ENCODE peak calls at places on chromosomes 12 and 14, in ten cellular contexts. D, E, Q, T, M, Z, Y, C, W and V are unnamed samples.

GRCh38 chr12:79615596-79616560 is 74.9 kb downstream of the PAWR start:
- DNase-seq in T (no peak), Y (no peak), W (no peak), Z (no peak), E (no peak), C (no peak), D (no peak), M (no peak), Q (no peak), V (no peak)

GRCh38 chr14:77099425-77100167 is 1.5 kb downstream of the CIPC start:
- DNase-seq in Z (peak), E (no peak), C (no peak), Y (peak), Q (peak), W (peak), D (no peak), M (peak), T (peak), V (no peak)

GRCh38 chr12:31702047-31702446 is 26.8 kb downstream of the AMN1 start:
- DNase-seq in T (peak), Z (no peak), E (no peak), Q (peak), C (no peak), D (no peak), W (no peak), Y (no peak), M (peak), V (no peak)

GRCh38 chr14:105419305-105420091 is at the start of gene MTA1:
- DNase-seq in W (no peak), E (no peak), Z (no peak), M (peak), C (peak), T (no peak), Y (no peak), Q (no peak), D (no peak), V (peak)

GRCh38 chr14:68888025-68888850 is 90.9 kb downstream of the ACTN1 start:
- DNase-seq in M (no peak), Q (peak), C (no peak), E (no peak), Z (no peak), Y (no peak), T (peak), D (no peak), W (no peak), V (no peak)

GRCh38 chr12:91001306-91001705 is 3.5 kb downstream of the EPYC start:
- DNase-seq in M (no peak), E (no peak), Z (no peak), W (no peak), Y (no peak), Q (no peak), T (no peak), C (no peak), D (no peak), V (no peak)

GRCh38 chr14:99755068-99755405 is 38.2 kb upstream of the EML1 start:
- DNase-seq in C (no peak), Q (no peak), D (no peak), T (no peak), Y (no peak), W (no peak), Z (peak), M (no peak), E (no peak), V (no peak)

GRCh38 chr12:27779416-27779815 is 617 bp upstream of the KLHL42 start:
- DNase-seq in T (peak), Y (no peak), E (peak), M (no peak), W (no peak), C (no peak), Q (peak), D (no peak), Z (peak), V (no peak)

GRCh38 chr12:77214136-77214535 is 148.8 kb upstream of the E2F7 start:
- DNase-seq in Y (no peak), T (peak), Z (no peak), E (no peak), D (no peak), W (no peak), C (no peak), M (no peak), Q (peak), V (no peak)

GRCh38 chr12:49055978-49056754 is 4.4 kb downstream of the KMT2D start:
- DNase-seq in Y (peak), Z (peak), D (peak), W (peak), M (peak), Q (peak), E (peak), C (no peak), T (peak), V (peak)

GRCh38 chr12:130818381-130819247 is 20.4 kb downstream of the STX2 start:
- DNase-seq in W (no peak), M (peak), D (peak), C (peak), T (peak), Q (peak), Y (no peak), Z (peak), E (peak), V (peak)

GRCh38 chr12:16588812-16589211 is 17.1 kb downstream of the LMO3 start:
- DNase-seq in W (no peak), T (peak), Z (no peak), E (no peak), C (no peak), M (no peak), Q (no peak), D (no peak), Y (no peak), V (no peak)

GRCh38 chr12:58801986-58802385 is 118.3 kb downstream of the LRIG3 start:
- DNase-seq in Y (no peak), T (no peak), E (no peak), M (no peak), D (no peak), Q (no peak), C (no peak), Z (no peak), W (no peak), V (no peak)

GRCh38 chr12:130932061-130932650 is 21.6 kb upstream of the ADGRD1 start:
- DNase-seq in Q (no peak), C (no peak), Y (peak), Z (no peak), W (no peak), D (no peak), T (no peak), E (no peak), M (no peak), V (no peak)

GRCh38 chr12:2682301-2683282 is 112.2 kb upstream of the FKBP4 start:
- DNase-seq in W (no peak), Y (no peak), Q (peak), M (peak), Z (no peak), T (peak), C (no peak), D (peak), E (no peak), V (peak)

GRCh38 chr12:116910645-116911449 is at the start of gene FBXW8:
- DNase-seq in W (no peak), E (peak), M (peak), D (peak), C (peak), T (peak), Q (peak), Z (peak), Y (peak), V (peak)

GRCh38 chr12:111067498-111067897 is 147.1 kb upstream of the MYL2 start:
- DNase-seq in D (no peak), Q (no peak), Z (no peak), C (no peak), T (no peak), E (no peak), Y (no peak), W (no peak), M (no peak), V (no peak)

GRCh38 chr12:7175493-7175892 is 14.0 kb upstream of the PEX5 start:
- DNase-seq in W (no peak), D (no peak), T (peak), M (peak), E (no peak), Z (no peak), Q (no peak), Y (no peak), C (no peak), V (no peak)

GRCh38 chr12:108832730-108833354 is 24.5 kb downstream of the SSH1 start:
- DNase-seq in T (peak), C (no peak), Y (peak), W (peak), E (no peak), Z (peak), Q (peak), D (no peak), M (peak), V (peak)

GRCh38 chr12:108519558-108519957 is 4.5 kb downstream of the FICD start:
- DNase-seq in D (no peak), Z (no peak), T (no peak), C (no peak), E (no peak), Q (no peak), W (no peak), Y (no peak), M (no peak), V (no peak)

GRCh38 chr12:44307506-44308168 is 471.8 kb downstream of the TMEM117 start:
- DNase-seq in C (no peak), D (no peak), Y (no peak), T (no peak), M (peak), Q (no peak), W (no peak), Z (no peak), E (no peak), V (no peak)

GRCh38 chr12:98738539-98738938 is 93.4 kb downstream of the APAF1 start:
- DNase-seq in T (no peak), C (no peak), Y (no peak), W (no peak), Q (no peak), Z (no peak), D (no peak), E (no peak), M (no peak), V (no peak)

GRCh38 chr12:81164827-81165226 is 86.9 kb downstream of the ACSS3 start:
- DNase-seq in Z (no peak), D (no peak), C (no peak), W (no peak), Y (no peak), T (no peak), Q (no peak), E (no peak), M (no peak), V (no peak)

GRCh38 chr14:75147423-75148071 is 20.7 kb upstream of the NEK9 start:
- DNase-seq in Q (peak), C (no peak), W (no peak), M (peak), Z (peak), E (peak), T (peak), D (no peak), Y (peak), V (peak)

GRCh38 chr14:47392351-47392750 is 283.1 kb downstream of the MDGA2 start:
- DNase-seq in Y (no peak), D (no peak), W (no peak), Z (no peak), Q (peak), C (no peak), T (no peak), E (no peak), M (no peak), V (no peak)

GRCh38 chr14:64293976-64294671 is at the start of gene ESR2:
- DNase-seq in W (no peak), Y (no peak), E (peak), C (peak), T (peak), Z (peak), D (peak), Q (peak), M (peak), V (peak)
- TF ChIP-seq CTCF in W (peak), Y (peak), E (peak), C (no peak), T (peak), Z (peak), D (no peak), Q (peak), M (peak), V (no peak)

GRCh38 chr14:90301580-90302181 is 30.1 kb downstream of the NRDE2 start:
- DNase-seq in Y (peak), E (no peak), C (no peak), M (peak), T (peak), D (no peak), W (peak), Q (peak), Z (no peak), V (no peak)
- TF ChIP-seq CTCF in Y (peak), E (peak), C (peak), M (peak), T (peak), D (no peak), W (peak), Q (peak), Z (peak), V (no peak)

GRCh38 chr12:92145731-92146496 is at the start of gene BTG1:
- DNase-seq in M (peak), W (peak), Q (peak), Z (peak), T (peak), C (peak), D (peak), Y (peak), E (peak), V (peak)

GRCh38 chr12:92145481-92145730 is 240 bp downstream of the BTG1 start:
- DNase-seq in W (no peak), Y (no peak), Z (no peak), E (no peak), M (no peak), T (no peak), C (peak), Q (no peak), D (no peak), V (no peak)

GRCh38 chr12:92144045-92144630 is 1.5 kb downstream of the BTG1 start:
- DNase-seq in Z (peak), W (peak), T (peak), M (peak), Y (peak), C (peak), Q (peak), D (peak), E (peak), V (peak)

GRCh38 chr12:92143280-92143679 is 2.4 kb downstream of the BTG1 start:
- DNase-seq in D (no peak), T (peak), E (no peak), Z (no peak), Q (no peak), W (no peak), M (no peak), C (no peak), Y (no peak), V (no peak)

DNA sequence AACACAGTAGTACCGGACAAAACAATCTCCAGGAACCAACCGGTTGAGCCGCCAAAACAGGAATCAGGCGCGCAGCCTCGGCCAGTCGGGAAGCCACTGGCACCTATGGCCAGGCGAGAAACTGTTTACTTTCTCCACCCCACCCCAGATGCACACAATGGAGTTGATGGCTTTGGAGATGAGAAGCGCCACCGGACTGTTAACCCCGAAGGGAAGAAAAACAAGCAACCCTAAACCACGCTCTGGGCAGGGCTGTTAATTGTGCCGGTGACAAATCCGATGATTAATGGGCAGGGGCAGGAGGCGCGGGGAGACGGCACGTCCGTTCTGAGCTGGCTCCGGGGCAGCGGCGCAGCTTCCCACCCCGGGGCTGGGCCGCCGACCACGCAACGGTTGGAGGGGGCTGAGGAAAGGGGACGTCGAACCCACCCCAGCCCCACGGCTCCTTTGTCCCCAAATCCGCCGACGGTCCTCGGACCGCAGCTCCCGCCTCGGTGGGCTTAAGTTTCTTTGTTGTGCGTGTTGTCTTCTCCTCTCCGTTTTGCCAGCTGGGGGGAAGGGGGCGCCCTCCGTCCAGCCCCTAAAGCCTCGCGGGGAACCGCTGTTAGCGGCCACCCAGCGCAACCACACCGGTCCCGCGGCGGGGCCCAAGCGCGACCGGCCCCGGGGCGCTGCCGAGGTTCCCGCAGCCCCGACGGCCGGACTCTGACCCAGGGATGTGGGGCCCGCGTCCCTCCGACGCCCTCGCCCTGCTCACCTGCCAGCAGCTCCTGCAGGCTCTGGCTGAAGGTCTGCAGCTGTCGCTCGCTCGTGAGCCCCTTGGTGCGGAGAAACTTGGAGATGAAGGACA is 790 bp downstream of the BTG1 start:
- DNase-seq in Y (no peak), T (peak), M (peak), Q (peak), Z (peak), D (peak), W (no peak), E (peak), C (peak), V (peak)
- TF ChIP-seq CTCF in Y (no peak), T (no peak), M (no peak), Q (peak), Z (no peak), D (no peak), W (peak), E (no peak), C (no peak), V (no peak)

GRCh38 chr12:54933381-54933780 is 51.2 kb downstream of the TESPA1 start:
- DNase-seq in T (peak), W (no peak), Z (peak), C (no peak), D (no peak), Y (no peak), M (peak), Q (no peak), E (no peak), V (no peak)
- TF ChIP-seq CTCF in T (no peak), W (no peak), Z (no peak), C (no peak), D (no peak), Y (no peak), M (no peak), Q (no peak), E (no peak), V (no peak)

GRCh38 chr12:15527201-15527782 is 205.0 kb downstream of the PTPRO start:
- DNase-seq in T (peak), M (peak), D (no peak), Y (no peak), W (no peak), Z (peak), Q (no peak), E (no peak), C (no peak), V (peak)
- TF ChIP-seq CTCF in T (peak), M (peak), D (no peak), Y (no peak), W (no peak), Z (no peak), Q (peak), E (no peak), C (peak), V (no peak)